ENCODE peak calls at places on chromosomes 16 and 17, in seven cellular contexts. G is neural progenitor cell, A is body of pancreas, J is right atrium auricular region, K is mucosa of descending colon, Q is HCT116, V is A549. D is an unnamed sample.

GRCh38 chr17:81845881-81846742 is 11.3 kb upstream of the PPP1R27 start:
- DNase-seq in Q (no peak), V (no peak), G (no peak), A (no peak), J (no peak), K (no peak), D (no peak)

GRCh38 chr17:66272699-66273390 is 29.6 kb upstream of the PRKCA start:
- DNase-seq in A (no peak), Q (no peak), K (no peak), J (no peak), G (no peak), V (peak; percentile 77), D (no peak)

GRCh38 chr17:75731716-75732498 is 10.6 kb downstream of the ITGB4 start:
- DNase-seq in J (no peak), V (no peak), K (peak; percentile 89), G (no peak), A (no peak), Q (no peak), D (no peak)

GRCh38 chr17:74738051-74738996 is 1.3 kb downstream of the RAB37 start:
- DNase-seq in J (no peak), K (peak; percentile 91), V (peak; percentile 81), G (no peak), Q (no peak), A (no peak), D (no peak)

GRCh38 chr17:14197582-14197981 is 39.1 kb downstream of the CDRT15 start:
- DNase-seq in Q (no peak), K (peak; percentile 58), G (no peak), J (no peak), V (no peak), A (no peak), D (no peak)

GRCh38 chr16:22670551-22670970 is 143.4 kb upstream of the HS3ST2 start:
- DNase-seq in Q (peak; percentile 65), A (no peak), K (no peak), V (peak; percentile 13), J (peak; percentile 57), G (peak; percentile 77), D (peak; percentile 58)

GRCh38 chr17:18315498-18316360 is 636 bp downstream of the SMCR8 start:
- DNase-seq in Q (no peak), A (no peak), G (no peak), K (peak; percentile 58), J (no peak), V (no peak), D (no peak)

GRCh38 chr17:21395764-21396163 is 19.6 kb downstream of the KCNJ12 start:
- DNase-seq in G (no peak), V (no peak), J (no peak), K (no peak), Q (no peak), A (no peak), D (no peak)

GRCh38 chr17:58007781-58008706 is 998 bp upstream of the SRSF1 start:
- DNase-seq in A (no peak), V (no peak), Q (no peak), G (no peak), K (no peak), J (no peak), D (peak; percentile 41)

GRCh38 chr17:35001549-35001948 is 21.2 kb downstream of the LIG3 start:
- DNase-seq in K (no peak), G (no peak), Q (no peak), A (no peak), J (no peak), V (no peak), D (no peak)

GRCh38 chr17:72529386-72529785 is 408.6 kb downstream of the SOX9 start:
- DNase-seq in V (no peak), A (no peak), Q (no peak), J (no peak), K (no peak), G (peak; percentile 45), D (no peak)

GRCh38 chr17:33369149-33369548 is 76.1 kb upstream of the ASIC2 start:
- DNase-seq in J (no peak), A (no peak), K (no peak), V (no peak), Q (no peak), G (no peak), D (no peak)

GRCh38 chr16:3781421-3781820 is 64.1 kb upstream of the TRAP1 start:
- DNase-seq in G (no peak), V (no peak), A (no peak), Q (no peak), J (no peak), K (no peak), D (no peak)

GRCh38 chr17:44862278-44862914 is 14.7 kb downstream of the HIGD1B start:
- DNase-seq in A (no peak), G (no peak), V (no peak), Q (no peak), K (no peak), J (no peak), D (no peak)

GRCh38 chr16:82643136-82643535 is 16.4 kb downstream of the CDH13 start:
- DNase-seq in V (no peak), J (no peak), Q (no peak), A (no peak), G (no peak), K (no peak), D (no peak)

GRCh38 chr17:21191698-21192097 is 22.3 kb downstream of the TMEM11 start:
- DNase-seq in K (no peak), Q (no peak), V (no peak), G (no peak), J (no peak), A (no peak), D (no peak)

GRCh38 chr17:44203731-44204452 is 4.2 kb upstream of the ATXN7L3 start:
- DNase-seq in J (no peak), A (no peak), V (peak; percentile 76), K (no peak), Q (no peak), G (peak; percentile 69), D (peak; percentile 62)

GRCh38 chr16:25033852-25034251 is 18.7 kb upstream of the ARHGAP17 start:
- DNase-seq in J (no peak), G (no peak), A (no peak), K (no peak), V (no peak), Q (no peak), D (no peak)

DNA sequence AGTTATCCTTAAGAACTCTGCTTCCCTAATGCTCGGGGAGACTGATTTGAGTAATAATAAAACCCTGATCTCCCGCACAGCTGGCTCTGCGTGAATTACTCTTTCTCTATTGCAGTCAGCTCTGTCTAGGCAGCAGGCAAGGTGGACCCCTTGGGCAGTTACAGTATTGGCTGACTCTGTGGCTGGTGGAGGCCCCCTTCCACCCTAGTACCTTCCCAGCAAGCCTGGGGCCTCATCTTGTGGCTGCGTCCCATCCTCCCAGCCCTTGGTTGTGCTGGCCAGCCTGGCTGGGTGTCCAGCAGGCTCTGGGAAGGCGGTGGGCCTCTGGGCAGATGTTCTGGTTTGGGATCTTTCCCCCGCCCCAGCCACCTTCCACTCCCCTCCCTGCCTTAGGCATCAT is 44.5 kb downstream of the CFAP20 start:
- DNase-seq in V (no peak), G (no peak), J (no peak), K (no peak), A (no peak), Q (no peak), D (no peak)
- H3K4me3 ChIP-seq in V (no peak overlapping the region), G (no peak overlapping the region), J (no peak overlapping the region), K (no peak overlapping the region), A (no peak overlapping the region), Q (no peak overlapping the region), D (no peak overlapping the region)

DNA sequence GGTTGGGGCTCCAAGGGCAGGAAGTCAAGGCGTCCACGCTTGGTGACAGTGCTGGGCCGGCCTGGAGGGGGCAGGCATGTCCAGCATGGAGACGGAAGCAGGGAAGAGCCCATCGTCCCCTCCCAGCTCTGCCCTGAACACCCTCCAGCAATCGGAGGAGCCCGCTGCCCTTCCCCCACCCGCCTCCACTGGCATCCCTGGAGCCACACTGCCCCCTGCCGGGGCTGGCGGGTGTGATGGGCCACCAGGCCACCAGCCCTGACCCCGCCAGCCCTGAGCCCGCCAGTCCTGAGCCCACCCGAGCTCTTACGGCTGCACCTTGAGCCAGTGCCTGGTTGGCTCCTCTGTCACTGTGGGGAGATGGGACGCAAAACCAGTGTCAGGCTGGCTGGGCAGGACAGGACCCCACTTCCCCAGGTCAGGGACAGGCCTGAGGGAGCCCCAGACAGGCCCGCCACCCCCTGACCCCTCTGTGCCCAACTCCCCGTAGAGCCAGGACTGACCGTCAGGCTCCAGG is 4.1 kb upstream of the CDH15 start:
- DNase-seq in V (peak; percentile 83), Q (peak; percentile 73), K (peak; percentile 90), J (peak; percentile 71), G (peak; percentile 97), A (peak; percentile 83), D (peak; percentile 83)
- TF ChIP-seq CTCF in V (peak; percentile 90), Q (no peak), K (peak; percentile 79), J (peak; percentile 75), G (peak; percentile 87), A (peak; percentile 83), D (peak; percentile 87)

GRCh38 chr17:63700528-63701441 is 860 bp upstream of the LIMD2 start:
- DNase-seq in G (peak; percentile 74), A (no peak), K (peak; percentile 76), V (no peak), J (peak; percentile 72), Q (no peak), D (no peak)
- H3K4me1 ChIP-seq in G (peaks cover 11% of the 10 kb centered on the region), A (peaks cover 33% of the 10 kb centered on the region), K (peaks cover 19% of the 10 kb centered on the region), V (peaks cover 6% of the 10 kb centered on the region), J (no peaks in the 10 kb centered on the region), Q (peaks cover 30% of the 10 kb centered on the region), D (no peaks in the 10 kb centered on the region)

GRCh38 chr16:86580798-86581185 is 2.4 kb downstream of the FOXL1 start:
- DNase-seq in J (no peak), V (no peak), G (no peak), A (no peak), Q (no peak), K (no peak), D (no peak)

GRCh38 chr16:86578499-86579267 is at the start of gene FOXL1:
- DNase-seq in J (no peak), V (no peak), K (no peak), G (peak; percentile 58), Q (no peak), A (no peak), D (no peak)

GRCh38 chr16:86580063-86580797 is 1.9 kb downstream of the FOXL1 start:
- DNase-seq in A (no peak), J (no peak), Q (no peak), V (no peak), K (no peak), G (no peak), D (no peak)

GRCh38 chr16:86578056-86578455 is 293 bp upstream of the FOXL1 start:
- DNase-seq in K (no peak), J (no peak), Q (no peak), V (no peak), G (no peak), A (no peak), D (no peak)

DNA sequence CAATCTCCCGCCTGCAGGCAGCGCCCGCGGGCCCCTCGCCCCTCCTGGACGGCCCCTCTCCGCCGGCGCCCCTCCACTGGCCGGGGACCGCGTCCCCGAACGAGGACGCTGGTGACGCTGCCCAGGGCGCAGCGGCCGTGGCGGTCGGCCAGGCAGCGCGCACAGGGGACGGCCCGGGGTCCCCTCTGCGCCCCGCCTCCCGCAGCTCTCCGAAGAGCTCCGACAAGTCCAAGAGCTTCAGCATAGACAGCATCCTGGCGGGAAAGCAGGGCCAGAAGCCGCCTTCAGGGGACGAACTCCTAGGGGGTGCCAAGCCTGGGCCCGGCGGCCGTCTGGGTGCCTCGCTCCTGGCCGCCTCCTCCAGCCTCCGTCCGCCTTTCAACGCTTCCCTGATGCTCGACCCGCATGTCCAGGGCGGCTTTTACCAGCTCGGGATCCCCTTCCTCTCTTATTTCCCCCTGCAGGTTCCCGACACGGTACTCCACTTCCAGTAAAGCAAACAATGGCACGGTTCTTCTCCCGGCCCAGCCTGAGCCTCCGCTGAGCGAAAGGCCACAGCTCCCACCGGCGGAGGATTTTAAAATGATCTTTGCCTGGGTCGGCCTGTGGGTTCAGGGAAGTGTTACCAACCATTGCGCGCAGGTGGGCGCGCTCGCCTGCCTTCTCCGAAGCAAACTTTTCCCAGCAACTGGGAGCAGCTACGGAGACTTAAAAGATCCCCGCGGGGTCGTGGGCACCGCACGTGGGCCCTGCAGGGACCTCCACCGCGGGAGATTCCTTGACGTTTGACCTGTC is 1.1 kb downstream of the FOXL1 start:
- DNase-seq in Q (no peak), A (no peak), K (no peak), J (no peak), V (no peak), G (peak; percentile 53), D (no peak)
- H3K4me3 ChIP-seq in Q (no peak overlapping the region), A (no peak overlapping the region), K (no peak overlapping the region), J (peak overlapping the region; percentile 11), V (no peak overlapping the region), G (peak overlapping the region; percentile 54), D (no peak overlapping the region)

D was measured in Caco-2.